ENCODE peak calls at places on chromosomes 5 and 9, in five cellular contexts. Z is HepG2, I is A549, C is GM12878, E is K562. U is an unnamed sample.

GRCh38 chr9:125774106-125774505 is 26.9 kb downstream of the PBX3 start:
- DNase-seq in I (no peak), E (no peak), Z (no peak), C (no peak), U (no peak)

GRCh38 chr5:80541392-80541791 is 28.7 kb downstream of the ANKRD34B start:
- DNase-seq in C (no peak), Z (no peak), I (no peak), E (no peak), U (no peak)

GRCh38 chr5:140317859-140318258 is 15.0 kb upstream of the PFDN1 start:
- DNase-seq in I (peak), C (no peak), Z (no peak), E (no peak), U (no peak)

GRCh38 chr5:180808461-180809000 is 5.9 kb upstream of the MGAT1 start:
- DNase-seq in C (no peak), E (no peak), I (no peak), Z (peak), U (no peak)

GRCh38 chr5:65708140-65708539 is 13.8 kb downstream of the SGTB start:
- DNase-seq in I (no peak), C (no peak), E (no peak), Z (no peak), U (no peak)

GRCh38 chr5:157961176-157961575 is 102.2 kb upstream of the CLINT1 start:
- DNase-seq in C (no peak), I (no peak), E (no peak), Z (no peak), U (no peak)

GRCh38 chr9:72396247-72397091 is 31.5 kb upstream of the ZFAND5 start:
- DNase-seq in C (no peak), Z (peak), I (peak), E (no peak), U (no peak)

GRCh38 chr5:39005566-39006232 is 68.5 kb downstream of the RICTOR start:
- DNase-seq in I (peak), Z (peak), E (no peak), C (no peak), U (no peak)

GRCh38 chr5:175668006-175668405 is 10.1 kb downstream of the HRH2 start:
- DNase-seq in Z (no peak), E (no peak), C (no peak), I (no peak), U (no peak)

GRCh38 chr5:84863020-84863419 is 478.3 kb upstream of the EDIL3 start:
- DNase-seq in Z (no peak), I (no peak), C (no peak), E (no peak), U (no peak)

GRCh38 chr5:44842491-44843282 is 33.9 kb downstream of the MRPS30 start:
- DNase-seq in C (no peak), Z (no peak), I (no peak), E (no peak), U (no peak)

GRCh38 chr9:72871685-72872084 is 81.2 kb downstream of the ALDH1A1 start:
- DNase-seq in E (no peak), C (no peak), I (peak), Z (peak), U (no peak)

GRCh38 chr5:67166460-67166871 is 30.1 kb downstream of the CD180 start:
- DNase-seq in I (no peak), C (no peak), Z (no peak), E (no peak), U (no peak)

GRCh38 chr9:17082343-17082742 is 52.5 kb upstream of the CNTLN start:
- DNase-seq in I (peak), C (no peak), Z (no peak), E (no peak), U (peak)

GRCh38 chr9:107309271-107309670 is 26.2 kb downstream of the RAD23B start:
- DNase-seq in E (no peak), I (no peak), C (peak), Z (no peak), U (no peak)

GRCh38 chr5:142859037-142859436 is 88.9 kb downstream of the ARHGAP26 start:
- DNase-seq in I (no peak), Z (no peak), C (no peak), E (no peak), U (no peak)

GRCh38 chr5:22855824-22856223 is 2.7 kb upstream of the CDH12 start:
- DNase-seq in C (no peak), Z (no peak), E (no peak), I (no peak), U (no peak)

GRCh38 chr5:22850981-22851380 is 2.2 kb downstream of the CDH12 start:
- DNase-seq in Z (no peak), I (no peak), C (no peak), E (no peak), U (no peak)

GRCh38 chr5:22852807-22853670 is at the start of gene CDH12:
- DNase-seq in C (no peak), Z (no peak), I (no peak), E (no peak), U (peak)
- TF ChIP-seq ESRRA in C (no peak), Z (no peak), I (no peak), E (no peak), U (no peak)

GRCh38 chr5:114790403-114790792 is 379.3 kb downstream of the TRIM36 start:
- DNase-seq in Z (no peak), E (no peak), I (no peak), C (no peak), U (no peak)
- TF ChIP-seq ESRRA in Z (no peak), E (no peak), I (no peak), C (no peak), U (no peak)

GRCh38 chr5:123964916-123965315 is 452.9 kb downstream of the CSNK1G3 start:
- DNase-seq in Z (no peak), C (no peak), I (no peak), E (no peak), U (no peak)

GRCh38 chr5:123966781-123967180 is 454.8 kb downstream of the CSNK1G3 start:
- DNase-seq in Z (no peak), E (no peak), I (no peak), C (no peak), U (no peak)

GRCh38 chr5:123960526-123960925 is 448.5 kb downstream of the CSNK1G3 start:
- DNase-seq in I (no peak), C (no peak), E (no peak), Z (no peak), U (no peak)

GRCh38 chr5:123965626-123966025 is 453.6 kb downstream of the CSNK1G3 start:
- DNase-seq in I (no peak), C (no peak), Z (no peak), E (no peak), U (no peak)
- TF ChIP-seq ESRRA in I (no peak), C (no peak), Z (no peak), E (no peak), U (no peak)

GRCh38 chr5:57468481-57469165 is 14.0 kb downstream of the ACTBL2 start:
- DNase-seq in E (no peak), C (no peak), Z (no peak), I (no peak), U (no peak)
- TF ChIP-seq ESRRA in E (no peak), C (no peak), Z (no peak), I (no peak), U (no peak)

GRCh38 chr9:3397726-3398125 is 128.1 kb downstream of the RFX3 start:
- DNase-seq in E (no peak), I (no peak), Z (no peak), C (no peak), U (no peak)

GRCh38 chr9:3401556-3401955 is 124.2 kb downstream of the RFX3 start:
- DNase-seq in Z (no peak), E (no peak), C (no peak), I (no peak), U (no peak)

GRCh38 chr9:3398232-3398648 is 127.6 kb downstream of the RFX3 start:
- DNase-seq in Z (no peak), I (no peak), E (no peak), C (no peak), U (no peak)

GRCh38 chr9:3403315-3403714 is 122.5 kb downstream of the RFX3 start:
- DNase-seq in Z (no peak), E (no peak), I (no peak), C (no peak), U (no peak)
- TF ChIP-seq ESRRA in Z (no peak), E (no peak), I (no peak), C (no peak), U (no peak)

GRCh38 chr9:5178126-5178805 is 7.2 kb downstream of the INSL6 start:
- DNase-seq in I (no peak), Z (no peak), C (no peak), E (no peak), U (no peak)
- TF ChIP-seq ESRRA in I (no peak), Z (no peak), C (no peak), E (no peak), U (no peak)

GRCh38 chr9:99633260-99633659 is 188.4 kb upstream of the NR4A3 start:
- DNase-seq in Z (no peak), E (no peak), I (no peak), C (no peak), U (no peak)

GRCh38 chr9:99635032-99635431 is 186.7 kb upstream of the NR4A3 start:
- DNase-seq in C (no peak), Z (no peak), I (no peak), E (no peak), U (no peak)

GRCh38 chr9:99632349-99633038 is 189.2 kb upstream of the NR4A3 start:
- DNase-seq in Z (no peak), I (no peak), C (no peak), E (no peak), U (no peak)

GRCh38 chr9:99637640-99638039 is 184.0 kb upstream of the NR4A3 start:
- DNase-seq in C (no peak), E (no peak), I (no peak), Z (no peak), U (no peak)

DNA sequence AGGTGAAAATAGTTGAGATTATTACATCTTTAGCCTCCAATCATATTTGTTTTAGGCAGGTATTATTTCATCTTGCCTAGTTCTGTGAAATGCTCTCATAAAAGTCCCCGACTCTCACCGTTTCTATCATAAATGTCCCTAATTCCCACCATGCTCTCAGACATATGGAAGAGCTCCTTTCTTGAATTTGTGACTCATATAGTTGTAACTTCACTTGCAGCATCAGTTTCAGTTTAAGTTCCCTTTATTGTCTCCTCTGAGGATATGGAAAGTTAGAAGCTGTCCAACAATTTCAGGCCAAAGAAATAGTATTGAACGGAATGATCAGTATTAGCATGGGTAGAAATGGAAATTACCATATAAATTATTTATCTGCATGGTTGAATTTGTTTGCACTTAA is 187.5 kb upstream of the NR4A3 start:
- DNase-seq in C (no peak), I (no peak), Z (no peak), E (no peak), U (no peak)
- TF ChIP-seq ESRRA in C (no peak), I (no peak), Z (no peak), E (no peak), U (no peak)

GRCh38 chr5:109981979-109982378 is 292.3 kb downstream of the MAN2A1 start:
- DNase-seq in C (no peak), E (no peak), I (no peak), Z (no peak), U (no peak)
- TF ChIP-seq ESRRA in C (no peak), E (no peak), I (no peak), Z (no peak), U (no peak)

DNA sequence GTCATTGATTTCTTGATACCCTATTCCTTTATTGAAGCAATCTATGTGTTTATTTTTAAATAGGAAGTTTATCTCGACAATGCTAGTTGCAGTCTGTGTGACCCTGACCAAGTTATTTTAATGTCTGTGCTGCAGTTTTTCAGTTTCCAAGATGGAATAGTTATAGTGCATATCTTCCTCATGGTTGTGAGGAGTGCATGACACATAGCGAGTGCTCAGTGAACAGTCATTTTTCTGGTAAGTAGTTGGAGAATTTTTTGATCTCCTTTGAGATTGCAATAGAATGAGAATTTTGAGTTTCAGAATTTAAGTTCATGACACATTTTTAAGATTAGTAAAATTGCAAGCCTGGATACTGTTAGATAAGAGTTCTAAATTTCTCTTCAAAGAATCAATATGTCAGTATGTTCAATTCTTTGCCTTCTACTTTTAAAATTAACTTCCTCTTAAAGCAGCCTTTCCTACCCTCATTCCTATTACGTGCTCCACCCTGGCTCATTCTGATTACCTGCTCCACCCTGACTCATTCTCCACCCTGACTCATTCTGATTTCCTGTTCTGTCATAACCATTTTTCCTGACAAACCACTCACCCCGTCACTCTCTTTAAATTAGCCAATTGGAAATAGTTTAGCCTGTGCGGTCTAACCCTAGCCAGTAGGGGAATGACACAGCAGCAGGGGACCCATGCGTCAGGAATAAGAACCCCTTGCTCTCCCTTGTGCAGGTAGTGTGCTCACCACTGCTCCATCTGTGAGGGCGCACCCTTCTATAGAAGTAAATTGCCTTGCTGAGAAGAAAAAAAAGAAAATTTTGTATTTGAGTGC is 30.7 kb downstream of the SPIN1 start:
- DNase-seq in C (no peak), E (no peak), I (peak), Z (no peak), U (no peak)
- TF ChIP-seq ESRRA in C (no peak), E (no peak), I (no peak), Z (no peak), U (no peak)

U was measured in WTC11.